ENCODE peak calls at places on chromosomes 3 and 15, in five cellular contexts. V is stimulated activated CD4-positive, alpha-beta T cell treated with anti-CD3 and anti-CD28 coated beads, Interleukin-1b, Interleukin-23, amount 100 ng/mL, for 1 hour; N is activated naive CD8-positive, alpha-beta T cell treated with anti-CD3 and anti-CD28 coated beads, Interleukin-2, amount 50 U/mL, for 24 hours; X is GM10248; M is GM20000. G is an unnamed sample.
A peak's percentile ranks its signal among the peaks of the same experiment; 100 is the strongest.

GRCh38 chr3:19103510-19103909 is 44.8 kb upstream of the KCNH8 start:
- DNase-seq in V (no peak), N (no peak), X (no peak), M (no peak), G (no peak)

GRCh38 chr15:51757463-51757862 is 6.1 kb downstream of the TMOD2 start:
- DNase-seq in V (no peak), N (no peak), X (no peak), M (no peak), G (no peak)

GRCh38 chr3:51340311-51340829 is 44.7 kb upstream of the MANF start:
- DNase-seq in V (no peak), N (no peak), X (no peak), M (no peak), G (no peak)

GRCh38 chr3:63151893-63152292 is 126.2 kb upstream of the SYNPR start:
- DNase-seq in V (no peak), N (no peak), X (no peak), M (no peak), G (no peak)

GRCh38 chr15:73856458-73857192 is 16.7 kb upstream of the TBC1D21 start:
- DNase-seq in V (no peak), N (no peak), X (no peak), M (no peak), G (no peak)

GRCh38 chr15:70284438-70285214 is 186.9 kb upstream of the TLE3 start:
- DNase-seq in V (no peak), N (no peak), X (no peak), M (no peak), G (no peak)

GRCh38 chr3:25652921-25653320 is 11.8 kb downstream of the TOP2B start:
- DNase-seq in V (no peak), N (no peak), X (no peak), M (no peak), G (no peak)

GRCh38 chr3:133675631-133676335 is 14.0 kb upstream of the TOPBP1 start:
- DNase-seq in V (no peak), N (no peak), X (no peak), M (no peak), G (no peak)

GRCh38 chr15:90249123-90249863 is at the start of gene TTLL13:
- DNase-seq in V (peak; percentile 65), N (peak; percentile 90), X (peak; percentile 55), M (peak; percentile 68), G (peak; percentile 39)

GRCh38 chr15:88476635-88477038 is 9.1 kb downstream of the MRPS11 start:
- DNase-seq in V (no peak), N (no peak), X (peak; percentile 50), M (peak; percentile 49), G (no peak)

GRCh38 chr15:101489236-101489632 is 273 bp downstream of the PCSK6 start:
- DNase-seq in V (no peak), N (peak; percentile 28), X (peak; percentile 64), M (peak; percentile 84), G (no peak)

GRCh38 chr3:143974181-143974876 is 2.7 kb downstream of the DIPK2A start:
- DNase-seq in V (no peak), N (no peak), X (no peak), M (no peak), G (no peak)

GRCh38 chr3:45817788-45818523 is 21.6 kb upstream of the SLC6A20 start:
- DNase-seq in V (no peak), N (no peak), X (no peak), M (no peak), G (no peak)

GRCh38 chr3:123997543-123997942 is 5.6 kb upstream of the ROPN1 start:
- DNase-seq in V (no peak), N (no peak), X (no peak), M (no peak), G (no peak)

GRCh38 chr3:95926904-95927501 is 887.4 kb upstream of the EPHA6 start:
- DNase-seq in V (no peak), N (no peak), X (no peak), M (no peak), G (no peak)

GRCh38 chr3:156211583-156211982 is 91.2 kb downstream of the KCNAB1 start:
- DNase-seq in V (no peak), N (no peak), X (no peak), M (no peak), G (no peak)

G was measured in T-helper 17 cell.